ENCODE peak calls at places on chromosome 1, in nine cellular contexts. One of them, this sample, is unnamed.

GRCh38 chr1:36606908-36607651 is 124.4 kb upstream of the CSF3R start:
- DNase-seq in body of pancreas: no peak
- DNase-seq in CD8-positive, alpha-beta T cell: peak
- DNase-seq in astrocyte: no peak
- DNase-seq in esophagus muscularis mucosa: no peak
- DNase-seq in dorsolateral prefrontal cortex: no peak
- DNase-seq in left ventricle myocardium inferior: no peak
- DNase-seq in lower lobe of right lung: no peak
- DNase-seq in GM06990: no peak
- DNase-seq in this sample: no peak

GRCh38 chr1:201850053-201850397 is 21.1 kb downstream of the IPO9 start:
- DNase-seq in body of pancreas: peak
- DNase-seq in CD8-positive, alpha-beta T cell: no peak
- DNase-seq in astrocyte: peak
- DNase-seq in esophagus muscularis mucosa: no peak
- DNase-seq in dorsolateral prefrontal cortex: no peak
- DNase-seq in left ventricle myocardium inferior: peak
- DNase-seq in lower lobe of right lung: no peak
- DNase-seq in GM06990: no peak
- DNase-seq in this sample: no peak

GRCh38 chr1:43305926-43306687 is 5.3 kb downstream of the TIE1 start:
- DNase-seq in body of pancreas: no peak
- DNase-seq in CD8-positive, alpha-beta T cell: no peak
- DNase-seq in astrocyte: no peak
- DNase-seq in esophagus muscularis mucosa: no peak
- DNase-seq in dorsolateral prefrontal cortex: no peak
- DNase-seq in left ventricle myocardium inferior: no peak
- DNase-seq in lower lobe of right lung: peak
- DNase-seq in GM06990: no peak
- DNase-seq in this sample: no peak

GRCh38 chr1:87039096-87039495 is 124.7 kb downstream of the HS2ST1 start:
- DNase-seq in body of pancreas: no peak
- DNase-seq in CD8-positive, alpha-beta T cell: no peak
- DNase-seq in astrocyte: no peak
- DNase-seq in esophagus muscularis mucosa: no peak
- DNase-seq in dorsolateral prefrontal cortex: no peak
- DNase-seq in left ventricle myocardium inferior: no peak
- DNase-seq in lower lobe of right lung: no peak
- DNase-seq in GM06990: no peak
- DNase-seq in this sample: no peak

GRCh38 chr1:183209533-183210158 is 23.6 kb downstream of the LAMC2 start:
- DNase-seq in body of pancreas: no peak
- DNase-seq in CD8-positive, alpha-beta T cell: no peak
- DNase-seq in astrocyte: peak
- DNase-seq in esophagus muscularis mucosa: no peak
- DNase-seq in dorsolateral prefrontal cortex: no peak
- DNase-seq in left ventricle myocardium inferior: no peak
- DNase-seq in lower lobe of right lung: no peak
- DNase-seq in GM06990: peak
- DNase-seq in this sample: peak

GRCh38 chr1:207396360-207396759 is 57.8 kb upstream of the CR2 start:
- DNase-seq in body of pancreas: no peak
- DNase-seq in CD8-positive, alpha-beta T cell: no peak
- DNase-seq in astrocyte: no peak
- DNase-seq in esophagus muscularis mucosa: no peak
- DNase-seq in dorsolateral prefrontal cortex: no peak
- DNase-seq in left ventricle myocardium inferior: no peak
- DNase-seq in lower lobe of right lung: no peak
- DNase-seq in GM06990: no peak
- DNase-seq in this sample: no peak

GRCh38 chr1:193707271-193708015 is 521.0 kb upstream of the B3GALT2 start:
- DNase-seq in body of pancreas: no peak
- DNase-seq in CD8-positive, alpha-beta T cell: no peak
- DNase-seq in astrocyte: peak
- DNase-seq in esophagus muscularis mucosa: no peak
- DNase-seq in dorsolateral prefrontal cortex: no peak
- DNase-seq in left ventricle myocardium inferior: no peak
- DNase-seq in lower lobe of right lung: no peak
- DNase-seq in GM06990: no peak
- DNase-seq in this sample: no peak

GRCh38 chr1:157994704-157995540 is 1.5 kb downstream of the KIRREL1 start:
- DNase-seq in body of pancreas: no peak
- DNase-seq in CD8-positive, alpha-beta T cell: no peak
- DNase-seq in astrocyte: no peak
- DNase-seq in esophagus muscularis mucosa: no peak
- DNase-seq in dorsolateral prefrontal cortex: no peak
- DNase-seq in left ventricle myocardium inferior: no peak
- DNase-seq in lower lobe of right lung: no peak
- DNase-seq in GM06990: no peak
- DNase-seq in this sample: no peak

GRCh38 chr1:42945171-42945570 is 13.5 kb downstream of the SLC2A1 start:
- DNase-seq in body of pancreas: no peak
- DNase-seq in CD8-positive, alpha-beta T cell: no peak
- DNase-seq in astrocyte: no peak
- DNase-seq in esophagus muscularis mucosa: no peak
- DNase-seq in dorsolateral prefrontal cortex: no peak
- DNase-seq in left ventricle myocardium inferior: no peak
- DNase-seq in lower lobe of right lung: no peak
- DNase-seq in GM06990: no peak
- DNase-seq in this sample: no peak

GRCh38 chr1:26350343-26350700 is 3.6 kb downstream of the CRYBG2 start:
- DNase-seq in body of pancreas: no peak
- DNase-seq in CD8-positive, alpha-beta T cell: no peak
- DNase-seq in astrocyte: no peak
- DNase-seq in esophagus muscularis mucosa: no peak
- DNase-seq in dorsolateral prefrontal cortex: no peak
- DNase-seq in left ventricle myocardium inferior: no peak
- DNase-seq in lower lobe of right lung: no peak
- DNase-seq in GM06990: no peak
- DNase-seq in this sample: no peak

GRCh38 chr1:210381934-210382333 is 53.2 kb downstream of the HHAT start:
- DNase-seq in body of pancreas: no peak
- DNase-seq in CD8-positive, alpha-beta T cell: no peak
- DNase-seq in astrocyte: no peak
- DNase-seq in esophagus muscularis mucosa: no peak
- DNase-seq in dorsolateral prefrontal cortex: no peak
- DNase-seq in left ventricle myocardium inferior: no peak
- DNase-seq in lower lobe of right lung: no peak
- DNase-seq in GM06990: no peak
- DNase-seq in this sample: no peak

GRCh38 chr1:243488459-243489163 is 232.8 kb downstream of the SDCCAG8 start:
- DNase-seq in body of pancreas: no peak
- DNase-seq in CD8-positive, alpha-beta T cell: no peak
- DNase-seq in astrocyte: no peak
- DNase-seq in esophagus muscularis mucosa: no peak
- DNase-seq in dorsolateral prefrontal cortex: no peak
- DNase-seq in left ventricle myocardium inferior: no peak
- DNase-seq in lower lobe of right lung: no peak
- DNase-seq in GM06990: no peak
- DNase-seq in this sample: no peak

GRCh38 chr1:60878323-60878722 is 204.0 kb upstream of the NFIA start:
- DNase-seq in body of pancreas: no peak
- DNase-seq in CD8-positive, alpha-beta T cell: no peak
- DNase-seq in astrocyte: no peak
- DNase-seq in esophagus muscularis mucosa: no peak
- DNase-seq in dorsolateral prefrontal cortex: no peak
- DNase-seq in left ventricle myocardium inferior: no peak
- DNase-seq in lower lobe of right lung: no peak
- DNase-seq in GM06990: no peak
- DNase-seq in this sample: no peak

GRCh38 chr1:86018311-86018923 is 138.2 kb downstream of the COL24A1 start:
- DNase-seq in body of pancreas: peak
- DNase-seq in CD8-positive, alpha-beta T cell: no peak
- DNase-seq in astrocyte: no peak
- DNase-seq in esophagus muscularis mucosa: no peak
- DNase-seq in dorsolateral prefrontal cortex: no peak
- DNase-seq in left ventricle myocardium inferior: no peak
- DNase-seq in lower lobe of right lung: no peak
- DNase-seq in GM06990: no peak
- DNase-seq in this sample: peak

GRCh38 chr1:47703981-47704596 is 266.2 kb downstream of the FOXD2 start:
- DNase-seq in body of pancreas: no peak
- DNase-seq in CD8-positive, alpha-beta T cell: no peak
- DNase-seq in astrocyte: peak
- DNase-seq in esophagus muscularis mucosa: no peak
- DNase-seq in dorsolateral prefrontal cortex: no peak
- DNase-seq in left ventricle myocardium inferior: no peak
- DNase-seq in lower lobe of right lung: no peak
- DNase-seq in GM06990: no peak
- DNase-seq in this sample: no peak
- TF ChIP-seq CTCF in body of pancreas: no peak
- TF ChIP-seq CTCF in CD8-positive, alpha-beta T cell: no peak
- TF ChIP-seq CTCF in astrocyte: peak
- TF ChIP-seq CTCF in esophagus muscularis mucosa: no peak
- TF ChIP-seq CTCF in dorsolateral prefrontal cortex: no peak
- TF ChIP-seq CTCF in left ventricle myocardium inferior: peak
- TF ChIP-seq CTCF in lower lobe of right lung: peak
- TF ChIP-seq CTCF in GM06990: peak
- TF ChIP-seq CTCF in this sample: no peak

DNA sequence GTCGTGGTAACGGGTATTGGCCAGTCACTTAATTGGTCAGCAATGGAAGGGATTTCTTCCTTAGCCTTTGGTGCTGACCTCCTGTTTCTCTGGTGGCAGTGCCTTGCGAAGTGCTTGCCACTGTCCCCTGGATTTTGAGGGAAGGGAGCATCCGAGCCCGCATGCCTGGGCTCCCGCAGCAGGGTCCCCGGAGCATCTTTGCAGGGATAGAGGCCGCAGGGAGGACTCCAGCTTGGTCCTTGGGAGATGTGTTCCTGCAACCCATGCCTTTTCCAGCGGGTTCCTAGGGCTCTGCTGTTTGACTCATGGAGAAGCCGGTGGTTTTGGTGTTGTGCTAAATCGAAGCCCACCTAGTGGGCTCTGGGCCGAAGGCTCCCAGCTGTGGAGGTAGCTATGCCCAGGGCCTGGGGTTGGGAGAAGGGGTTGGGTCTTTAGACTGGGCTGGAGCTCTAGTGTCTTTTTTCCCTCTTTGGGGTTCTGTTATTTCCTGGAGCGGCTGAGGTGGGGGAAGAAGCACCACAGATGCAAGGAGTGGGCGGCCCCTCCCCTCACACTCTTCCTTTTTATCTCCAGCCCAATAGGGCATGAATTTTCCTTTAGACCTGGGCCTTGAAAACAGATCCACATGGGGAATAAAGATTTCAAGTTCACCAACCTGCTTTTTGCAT is 39.0 kb downstream of the PIK3CD start:
- DNase-seq in body of pancreas: no peak
- DNase-seq in CD8-positive, alpha-beta T cell: no peak
- DNase-seq in astrocyte: no peak
- DNase-seq in esophagus muscularis mucosa: no peak
- DNase-seq in dorsolateral prefrontal cortex: no peak
- DNase-seq in left ventricle myocardium inferior: no peak
- DNase-seq in lower lobe of right lung: no peak
- DNase-seq in GM06990: no peak
- DNase-seq in this sample: no peak
- H3K4me3 ChIP-seq in body of pancreas: no peak
- H3K4me3 ChIP-seq in CD8-positive, alpha-beta T cell: peak
- H3K4me3 ChIP-seq in astrocyte: peak
- H3K4me3 ChIP-seq in esophagus muscularis mucosa: peak
- H3K4me3 ChIP-seq in dorsolateral prefrontal cortex: peak
- H3K4me3 ChIP-seq in left ventricle myocardium inferior: peak
- H3K4me3 ChIP-seq in lower lobe of right lung: peak
- H3K4me3 ChIP-seq in GM06990: no peak
- H3K4me3 ChIP-seq in this sample: no peak

DNA sequence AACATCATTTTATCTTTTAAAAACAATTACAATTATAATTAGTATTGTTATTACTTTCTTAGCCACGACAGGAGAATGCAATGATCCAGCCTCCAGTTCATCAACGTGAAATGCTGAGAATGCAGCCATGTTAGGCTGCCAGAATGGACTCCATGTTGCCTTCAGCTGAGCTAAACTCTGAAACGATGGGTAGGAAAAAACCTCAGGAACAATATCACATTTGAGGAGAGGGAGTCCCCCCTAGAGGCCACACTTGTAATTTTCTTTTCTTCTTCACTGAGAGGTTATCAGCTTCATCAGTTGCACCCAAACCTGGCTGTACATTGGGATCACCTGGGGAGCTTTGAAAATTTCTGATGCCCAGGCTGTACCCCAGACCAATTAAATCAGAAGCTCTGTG is 34.6 kb upstream of the DNAH14 start:
- DNase-seq in body of pancreas: no peak
- DNase-seq in CD8-positive, alpha-beta T cell: no peak
- DNase-seq in astrocyte: peak
- DNase-seq in esophagus muscularis mucosa: peak
- DNase-seq in dorsolateral prefrontal cortex: no peak
- DNase-seq in left ventricle myocardium inferior: no peak
- DNase-seq in lower lobe of right lung: no peak
- DNase-seq in GM06990: no peak
- DNase-seq in this sample: peak
- TF ChIP-seq CTCF in body of pancreas: peak
- TF ChIP-seq CTCF in CD8-positive, alpha-beta T cell: no peak
- TF ChIP-seq CTCF in astrocyte: peak
- TF ChIP-seq CTCF in esophagus muscularis mucosa: peak
- TF ChIP-seq CTCF in dorsolateral prefrontal cortex: no peak
- TF ChIP-seq CTCF in left ventricle myocardium inferior: no peak
- TF ChIP-seq CTCF in lower lobe of right lung: no peak
- TF ChIP-seq CTCF in GM06990: peak
- TF ChIP-seq CTCF in this sample: peak

GRCh38 chr1:206115791-206116190 is 1.4 kb downstream of the AVPR1B start:
- DNase-seq in body of pancreas: no peak
- DNase-seq in CD8-positive, alpha-beta T cell: no peak
- DNase-seq in astrocyte: no peak
- DNase-seq in esophagus muscularis mucosa: no peak
- DNase-seq in dorsolateral prefrontal cortex: no peak
- DNase-seq in left ventricle myocardium inferior: no peak
- DNase-seq in lower lobe of right lung: no peak
- DNase-seq in GM06990: no peak
- DNase-seq in this sample: no peak

GRCh38 chr1:206114692-206115430 is 2.3 kb downstream of the AVPR1B start:
- DNase-seq in body of pancreas: no peak
- DNase-seq in CD8-positive, alpha-beta T cell: no peak
- DNase-seq in astrocyte: peak
- DNase-seq in esophagus muscularis mucosa: no peak
- DNase-seq in dorsolateral prefrontal cortex: no peak
- DNase-seq in left ventricle myocardium inferior: no peak
- DNase-seq in lower lobe of right lung: no peak
- DNase-seq in GM06990: no peak
- DNase-seq in this sample: no peak

GRCh38 chr1:206116191-206116872 is 856 bp downstream of the AVPR1B start:
- DNase-seq in body of pancreas: no peak
- DNase-seq in CD8-positive, alpha-beta T cell: no peak
- DNase-seq in astrocyte: no peak
- DNase-seq in esophagus muscularis mucosa: no peak
- DNase-seq in dorsolateral prefrontal cortex: no peak
- DNase-seq in left ventricle myocardium inferior: no peak
- DNase-seq in lower lobe of right lung: no peak
- DNase-seq in GM06990: no peak
- DNase-seq in this sample: no peak

GRCh38 chr1:206117151-206117948 is at the start of gene AVPR1B:
- DNase-seq in body of pancreas: peak
- DNase-seq in CD8-positive, alpha-beta T cell: no peak
- DNase-seq in astrocyte: peak
- DNase-seq in esophagus muscularis mucosa: no peak
- DNase-seq in dorsolateral prefrontal cortex: no peak
- DNase-seq in left ventricle myocardium inferior: peak
- DNase-seq in lower lobe of right lung: no peak
- DNase-seq in GM06990: peak
- DNase-seq in this sample: no peak

DNA sequence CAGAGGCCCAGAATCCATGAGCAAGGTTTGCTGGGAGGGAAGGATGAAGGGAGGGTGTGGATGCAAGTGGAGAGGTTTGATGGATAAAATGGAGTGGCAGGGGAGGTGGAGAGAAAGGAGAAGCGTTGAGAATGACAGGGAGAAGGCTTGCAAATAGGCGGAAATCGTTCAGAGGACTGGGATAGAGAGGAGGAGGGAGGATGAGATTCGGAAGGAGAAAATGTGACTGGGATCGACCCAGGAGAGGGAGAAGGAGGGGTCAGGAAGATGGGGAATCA is 376 bp downstream of the AVPR1B start:
- DNase-seq in body of pancreas: no peak
- DNase-seq in CD8-positive, alpha-beta T cell: no peak
- DNase-seq in astrocyte: no peak
- DNase-seq in esophagus muscularis mucosa: no peak
- DNase-seq in dorsolateral prefrontal cortex: no peak
- DNase-seq in left ventricle myocardium inferior: no peak
- DNase-seq in lower lobe of right lung: no peak
- DNase-seq in GM06990: no peak
- DNase-seq in this sample: no peak
- H3K4me3 ChIP-seq in body of pancreas: no peak
- H3K4me3 ChIP-seq in CD8-positive, alpha-beta T cell: no peak
- H3K4me3 ChIP-seq in astrocyte: peak
- H3K4me3 ChIP-seq in esophagus muscularis mucosa: peak
- H3K4me3 ChIP-seq in dorsolateral prefrontal cortex: peak
- H3K4me3 ChIP-seq in left ventricle myocardium inferior: peak
- H3K4me3 ChIP-seq in lower lobe of right lung: peak
- H3K4me3 ChIP-seq in GM06990: no peak
- H3K4me3 ChIP-seq in this sample: no peak